ENCODE peak calls at places on chromosome 3, in eight cellular contexts. One of them, this sample, is unnamed.

GRCh38 chr3:51343918-51344687 is 41.0 kb upstream of the MANF start:
- DNase-seq in tibial artery: peak
- DNase-seq in GM23338: no peak
- DNase-seq in activated CD4-positive, alpha-beta T cell treated with anti-CD3 and anti-CD28 coated beads, Interleukin-2, amount 10 ng/mL, durations not matched to agents 7 days and 5 days: no peak
- DNase-seq in activated CD8-positive, alpha-beta memory T cell treated with anti-CD3 and anti-CD28 coated beads for 48 hours: no peak
- DNase-seq in COR-L47: no peak
- DNase-seq in progenitor cell of endocrine pancreas: no peak
- DNase-seq in right cardiac atrium: peak
- DNase-seq in this sample: no peak

GRCh38 chr3:32102289-32102688 is 4.1 kb upstream of the GPD1L start:
- DNase-seq in tibial artery: no peak
- DNase-seq in GM23338: no peak
- DNase-seq in activated CD4-positive, alpha-beta T cell treated with anti-CD3 and anti-CD28 coated beads, Interleukin-2, amount 10 ng/mL, durations not matched to agents 7 days and 5 days: no peak
- DNase-seq in activated CD8-positive, alpha-beta memory T cell treated with anti-CD3 and anti-CD28 coated beads for 48 hours: no peak
- DNase-seq in COR-L47: no peak
- DNase-seq in progenitor cell of endocrine pancreas: no peak
- DNase-seq in right cardiac atrium: no peak
- DNase-seq in this sample: no peak

GRCh38 chr3:19907523-19907922 is 26.5 kb downstream of the EFHB start:
- DNase-seq in tibial artery: no peak
- DNase-seq in GM23338: no peak
- DNase-seq in activated CD4-positive, alpha-beta T cell treated with anti-CD3 and anti-CD28 coated beads, Interleukin-2, amount 10 ng/mL, durations not matched to agents 7 days and 5 days: no peak
- DNase-seq in activated CD8-positive, alpha-beta memory T cell treated with anti-CD3 and anti-CD28 coated beads for 48 hours: no peak
- DNase-seq in COR-L47: no peak
- DNase-seq in progenitor cell of endocrine pancreas: no peak
- DNase-seq in right cardiac atrium: no peak
- DNase-seq in this sample: no peak

GRCh38 chr3:141412936-141413354 is 44.6 kb downstream of the ZBTB38 start:
- DNase-seq in tibial artery: peak
- DNase-seq in GM23338: no peak
- DNase-seq in activated CD4-positive, alpha-beta T cell treated with anti-CD3 and anti-CD28 coated beads, Interleukin-2, amount 10 ng/mL, durations not matched to agents 7 days and 5 days: no peak
- DNase-seq in activated CD8-positive, alpha-beta memory T cell treated with anti-CD3 and anti-CD28 coated beads for 48 hours: no peak
- DNase-seq in COR-L47: no peak
- DNase-seq in progenitor cell of endocrine pancreas: no peak
- DNase-seq in right cardiac atrium: peak
- DNase-seq in this sample: peak

GRCh38 chr3:116201032-116201690 is 244.1 kb downstream of the LSAMP start:
- DNase-seq in tibial artery: no peak
- DNase-seq in GM23338: no peak
- DNase-seq in activated CD4-positive, alpha-beta T cell treated with anti-CD3 and anti-CD28 coated beads, Interleukin-2, amount 10 ng/mL, durations not matched to agents 7 days and 5 days: no peak
- DNase-seq in activated CD8-positive, alpha-beta memory T cell treated with anti-CD3 and anti-CD28 coated beads for 48 hours: no peak
- DNase-seq in COR-L47: no peak
- DNase-seq in progenitor cell of endocrine pancreas: no peak
- DNase-seq in right cardiac atrium: no peak
- DNase-seq in this sample: no peak

GRCh38 chr3:4119119-4119518 is 184.1 kb upstream of the SETMAR start:
- DNase-seq in tibial artery: no peak
- DNase-seq in GM23338: no peak
- DNase-seq in activated CD4-positive, alpha-beta T cell treated with anti-CD3 and anti-CD28 coated beads, Interleukin-2, amount 10 ng/mL, durations not matched to agents 7 days and 5 days: no peak
- DNase-seq in activated CD8-positive, alpha-beta memory T cell treated with anti-CD3 and anti-CD28 coated beads for 48 hours: no peak
- DNase-seq in COR-L47: no peak
- DNase-seq in progenitor cell of endocrine pancreas: no peak
- DNase-seq in right cardiac atrium: no peak
- DNase-seq in this sample: no peak

GRCh38 chr3:187520027-187520945 is 149.9 kb downstream of the SST start:
- DNase-seq in tibial artery: peak
- DNase-seq in GM23338: no peak
- DNase-seq in activated CD4-positive, alpha-beta T cell treated with anti-CD3 and anti-CD28 coated beads, Interleukin-2, amount 10 ng/mL, durations not matched to agents 7 days and 5 days: no peak
- DNase-seq in activated CD8-positive, alpha-beta memory T cell treated with anti-CD3 and anti-CD28 coated beads for 48 hours: no peak
- DNase-seq in COR-L47: no peak
- DNase-seq in progenitor cell of endocrine pancreas: no peak
- DNase-seq in right cardiac atrium: peak
- DNase-seq in this sample: no peak

GRCh38 chr3:37271636-37272035 is 97.3 kb upstream of the LRRFIP2 start:
- DNase-seq in tibial artery: no peak
- DNase-seq in GM23338: peak
- DNase-seq in activated CD4-positive, alpha-beta T cell treated with anti-CD3 and anti-CD28 coated beads, Interleukin-2, amount 10 ng/mL, durations not matched to agents 7 days and 5 days: no peak
- DNase-seq in activated CD8-positive, alpha-beta memory T cell treated with anti-CD3 and anti-CD28 coated beads for 48 hours: no peak
- DNase-seq in COR-L47: no peak
- DNase-seq in progenitor cell of endocrine pancreas: no peak
- DNase-seq in right cardiac atrium: no peak
- DNase-seq in this sample: peak

GRCh38 chr3:41120461-41120860 is 78.8 kb upstream of the CTNNB1 start:
- DNase-seq in tibial artery: no peak
- DNase-seq in GM23338: peak
- DNase-seq in activated CD4-positive, alpha-beta T cell treated with anti-CD3 and anti-CD28 coated beads, Interleukin-2, amount 10 ng/mL, durations not matched to agents 7 days and 5 days: no peak
- DNase-seq in activated CD8-positive, alpha-beta memory T cell treated with anti-CD3 and anti-CD28 coated beads for 48 hours: no peak
- DNase-seq in COR-L47: no peak
- DNase-seq in progenitor cell of endocrine pancreas: no peak
- DNase-seq in right cardiac atrium: no peak
- DNase-seq in this sample: no peak

GRCh38 chr3:168327836-168328235 is 232.1 kb upstream of the GOLIM4 start:
- DNase-seq in tibial artery: no peak
- DNase-seq in GM23338: no peak
- DNase-seq in activated CD4-positive, alpha-beta T cell treated with anti-CD3 and anti-CD28 coated beads, Interleukin-2, amount 10 ng/mL, durations not matched to agents 7 days and 5 days: no peak
- DNase-seq in activated CD8-positive, alpha-beta memory T cell treated with anti-CD3 and anti-CD28 coated beads for 48 hours: no peak
- DNase-seq in COR-L47: no peak
- DNase-seq in progenitor cell of endocrine pancreas: no peak
- DNase-seq in right cardiac atrium: no peak
- DNase-seq in this sample: no peak

GRCh38 chr3:39404943-39405686 is 1.4 kb upstream of the RPSA start:
- DNase-seq in tibial artery: no peak
- DNase-seq in GM23338: peak
- DNase-seq in activated CD4-positive, alpha-beta T cell treated with anti-CD3 and anti-CD28 coated beads, Interleukin-2, amount 10 ng/mL, durations not matched to agents 7 days and 5 days: no peak
- DNase-seq in activated CD8-positive, alpha-beta memory T cell treated with anti-CD3 and anti-CD28 coated beads for 48 hours: no peak
- DNase-seq in COR-L47: no peak
- DNase-seq in progenitor cell of endocrine pancreas: no peak
- DNase-seq in right cardiac atrium: no peak
- DNase-seq in this sample: peak

GRCh38 chr3:171846594-171846993 is 3.4 kb downstream of the TMEM212 start:
- DNase-seq in tibial artery: no peak
- DNase-seq in GM23338: no peak
- DNase-seq in activated CD4-positive, alpha-beta T cell treated with anti-CD3 and anti-CD28 coated beads, Interleukin-2, amount 10 ng/mL, durations not matched to agents 7 days and 5 days: peak
- DNase-seq in activated CD8-positive, alpha-beta memory T cell treated with anti-CD3 and anti-CD28 coated beads for 48 hours: no peak
- DNase-seq in COR-L47: no peak
- DNase-seq in progenitor cell of endocrine pancreas: no peak
- DNase-seq in right cardiac atrium: no peak
- DNase-seq in this sample: no peak

GRCh38 chr3:53254810-53255359 is 937 bp downstream of the TKT start:
- DNase-seq in tibial artery: peak
- DNase-seq in GM23338: peak
- DNase-seq in activated CD4-positive, alpha-beta T cell treated with anti-CD3 and anti-CD28 coated beads, Interleukin-2, amount 10 ng/mL, durations not matched to agents 7 days and 5 days: peak
- DNase-seq in activated CD8-positive, alpha-beta memory T cell treated with anti-CD3 and anti-CD28 coated beads for 48 hours: no peak
- DNase-seq in COR-L47: peak
- DNase-seq in progenitor cell of endocrine pancreas: peak
- DNase-seq in right cardiac atrium: peak
- DNase-seq in this sample: peak

GRCh38 chr3:64554086-64554920 is 133.5 kb downstream of the ADAMTS9 start:
- DNase-seq in tibial artery: no peak
- DNase-seq in GM23338: no peak
- DNase-seq in activated CD4-positive, alpha-beta T cell treated with anti-CD3 and anti-CD28 coated beads, Interleukin-2, amount 10 ng/mL, durations not matched to agents 7 days and 5 days: no peak
- DNase-seq in activated CD8-positive, alpha-beta memory T cell treated with anti-CD3 and anti-CD28 coated beads for 48 hours: no peak
- DNase-seq in COR-L47: no peak
- DNase-seq in progenitor cell of endocrine pancreas: no peak
- DNase-seq in right cardiac atrium: no peak
- DNase-seq in this sample: no peak

GRCh38 chr3:37346227-37347005 is 172.0 kb upstream of the LRRFIP2 start:
- DNase-seq in tibial artery: no peak
- DNase-seq in GM23338: no peak
- DNase-seq in activated CD4-positive, alpha-beta T cell treated with anti-CD3 and anti-CD28 coated beads, Interleukin-2, amount 10 ng/mL, durations not matched to agents 7 days and 5 days: no peak
- DNase-seq in activated CD8-positive, alpha-beta memory T cell treated with anti-CD3 and anti-CD28 coated beads for 48 hours: no peak
- DNase-seq in COR-L47: no peak
- DNase-seq in progenitor cell of endocrine pancreas: no peak
- DNase-seq in right cardiac atrium: no peak
- DNase-seq in this sample: no peak

GRCh38 chr3:46141807-46142206 is 66.3 kb downstream of the CCR1 start:
- DNase-seq in tibial artery: no peak
- DNase-seq in GM23338: no peak
- DNase-seq in activated CD4-positive, alpha-beta T cell treated with anti-CD3 and anti-CD28 coated beads, Interleukin-2, amount 10 ng/mL, durations not matched to agents 7 days and 5 days: no peak
- DNase-seq in activated CD8-positive, alpha-beta memory T cell treated with anti-CD3 and anti-CD28 coated beads for 48 hours: no peak
- DNase-seq in COR-L47: no peak
- DNase-seq in progenitor cell of endocrine pancreas: no peak
- DNase-seq in right cardiac atrium: no peak
- DNase-seq in this sample: no peak

GRCh38 chr3:51967384-51968174 is at the start of gene PCBP4:
- DNase-seq in tibial artery: peak
- DNase-seq in GM23338: peak
- DNase-seq in activated CD4-positive, alpha-beta T cell treated with anti-CD3 and anti-CD28 coated beads, Interleukin-2, amount 10 ng/mL, durations not matched to agents 7 days and 5 days: peak
- DNase-seq in activated CD8-positive, alpha-beta memory T cell treated with anti-CD3 and anti-CD28 coated beads for 48 hours: no peak
- DNase-seq in COR-L47: no peak
- DNase-seq in progenitor cell of endocrine pancreas: peak
- DNase-seq in right cardiac atrium: peak
- DNase-seq in this sample: peak

GRCh38 chr3:4721511-4721911 is 228.4 kb downstream of the ITPR1 start:
- DNase-seq in tibial artery: no peak
- DNase-seq in GM23338: no peak
- DNase-seq in activated CD4-positive, alpha-beta T cell treated with anti-CD3 and anti-CD28 coated beads, Interleukin-2, amount 10 ng/mL, durations not matched to agents 7 days and 5 days: no peak
- DNase-seq in activated CD8-positive, alpha-beta memory T cell treated with anti-CD3 and anti-CD28 coated beads for 48 hours: no peak
- DNase-seq in COR-L47: no peak
- DNase-seq in progenitor cell of endocrine pancreas: no peak
- DNase-seq in right cardiac atrium: no peak
- DNase-seq in this sample: no peak

GRCh38 chr3:149655826-149656599 is 1.8 kb downstream of the WWTR1 start:
- DNase-seq in tibial artery: no peak
- DNase-seq in GM23338: no peak
- DNase-seq in activated CD4-positive, alpha-beta T cell treated with anti-CD3 and anti-CD28 coated beads, Interleukin-2, amount 10 ng/mL, durations not matched to agents 7 days and 5 days: no peak
- DNase-seq in activated CD8-positive, alpha-beta memory T cell treated with anti-CD3 and anti-CD28 coated beads for 48 hours: no peak
- DNase-seq in COR-L47: no peak
- DNase-seq in progenitor cell of endocrine pancreas: no peak
- DNase-seq in right cardiac atrium: no peak
- DNase-seq in this sample: no peak

GRCh38 chr3:31235062-31235704 is 297.5 kb upstream of the STT3B start:
- DNase-seq in tibial artery: no peak
- DNase-seq in GM23338: no peak
- DNase-seq in activated CD4-positive, alpha-beta T cell treated with anti-CD3 and anti-CD28 coated beads, Interleukin-2, amount 10 ng/mL, durations not matched to agents 7 days and 5 days: no peak
- DNase-seq in activated CD8-positive, alpha-beta memory T cell treated with anti-CD3 and anti-CD28 coated beads for 48 hours: no peak
- DNase-seq in COR-L47: no peak
- DNase-seq in progenitor cell of endocrine pancreas: no peak
- DNase-seq in right cardiac atrium: no peak
- DNase-seq in this sample: no peak

GRCh38 chr3:140370686-140371085 is 307.2 kb upstream of the TRIM42 start:
- DNase-seq in tibial artery: no peak
- DNase-seq in GM23338: no peak
- DNase-seq in activated CD4-positive, alpha-beta T cell treated with anti-CD3 and anti-CD28 coated beads, Interleukin-2, amount 10 ng/mL, durations not matched to agents 7 days and 5 days: no peak
- DNase-seq in activated CD8-positive, alpha-beta memory T cell treated with anti-CD3 and anti-CD28 coated beads for 48 hours: no peak
- DNase-seq in COR-L47: no peak
- DNase-seq in progenitor cell of endocrine pancreas: no peak
- DNase-seq in right cardiac atrium: no peak
- DNase-seq in this sample: no peak

GRCh38 chr3:131602011-131602779 is 99.4 kb upstream of the MRPL3 start:
- DNase-seq in tibial artery: no peak
- DNase-seq in GM23338: no peak
- DNase-seq in activated CD4-positive, alpha-beta T cell treated with anti-CD3 and anti-CD28 coated beads, Interleukin-2, amount 10 ng/mL, durations not matched to agents 7 days and 5 days: no peak
- DNase-seq in activated CD8-positive, alpha-beta memory T cell treated with anti-CD3 and anti-CD28 coated beads for 48 hours: no peak
- DNase-seq in COR-L47: no peak
- DNase-seq in progenitor cell of endocrine pancreas: no peak
- DNase-seq in right cardiac atrium: no peak
- DNase-seq in this sample: peak

GRCh38 chr3:174202146-174202545 is 657.0 kb upstream of the NAALADL2 start:
- DNase-seq in tibial artery: no peak
- DNase-seq in GM23338: no peak
- DNase-seq in activated CD4-positive, alpha-beta T cell treated with anti-CD3 and anti-CD28 coated beads, Interleukin-2, amount 10 ng/mL, durations not matched to agents 7 days and 5 days: no peak
- DNase-seq in activated CD8-positive, alpha-beta memory T cell treated with anti-CD3 and anti-CD28 coated beads for 48 hours: no peak
- DNase-seq in COR-L47: peak
- DNase-seq in progenitor cell of endocrine pancreas: no peak
- DNase-seq in right cardiac atrium: no peak
- DNase-seq in this sample: no peak

GRCh38 chr3:129827765-129828164 is 65.7 kb downstream of the TMCC1 start:
- DNase-seq in tibial artery: no peak
- DNase-seq in GM23338: peak
- DNase-seq in activated CD4-positive, alpha-beta T cell treated with anti-CD3 and anti-CD28 coated beads, Interleukin-2, amount 10 ng/mL, durations not matched to agents 7 days and 5 days: peak
- DNase-seq in activated CD8-positive, alpha-beta memory T cell treated with anti-CD3 and anti-CD28 coated beads for 48 hours: no peak
- DNase-seq in COR-L47: no peak
- DNase-seq in progenitor cell of endocrine pancreas: no peak
- DNase-seq in right cardiac atrium: no peak
- DNase-seq in this sample: no peak

GRCh38 chr3:12903881-12904280 is 62.5 kb upstream of the RPL32 start:
- DNase-seq in tibial artery: no peak
- DNase-seq in GM23338: no peak
- DNase-seq in activated CD4-positive, alpha-beta T cell treated with anti-CD3 and anti-CD28 coated beads, Interleukin-2, amount 10 ng/mL, durations not matched to agents 7 days and 5 days: no peak
- DNase-seq in activated CD8-positive, alpha-beta memory T cell treated with anti-CD3 and anti-CD28 coated beads for 48 hours: no peak
- DNase-seq in COR-L47: no peak
- DNase-seq in progenitor cell of endocrine pancreas: no peak
- DNase-seq in right cardiac atrium: peak
- DNase-seq in this sample: no peak

GRCh38 chr3:45011756-45012441 is 14.2 kb upstream of the CLEC3B start:
- DNase-seq in tibial artery: peak
- DNase-seq in GM23338: no peak
- DNase-seq in activated CD4-positive, alpha-beta T cell treated with anti-CD3 and anti-CD28 coated beads, Interleukin-2, amount 10 ng/mL, durations not matched to agents 7 days and 5 days: no peak
- DNase-seq in activated CD8-positive, alpha-beta memory T cell treated with anti-CD3 and anti-CD28 coated beads for 48 hours: no peak
- DNase-seq in COR-L47: no peak
- DNase-seq in progenitor cell of endocrine pancreas: no peak
- DNase-seq in right cardiac atrium: peak
- DNase-seq in this sample: no peak

GRCh38 chr3:16441306-16441898 is 72.1 kb downstream of the RFTN1 start:
- DNase-seq in tibial artery: no peak
- DNase-seq in GM23338: no peak
- DNase-seq in activated CD4-positive, alpha-beta T cell treated with anti-CD3 and anti-CD28 coated beads, Interleukin-2, amount 10 ng/mL, durations not matched to agents 7 days and 5 days: no peak
- DNase-seq in activated CD8-positive, alpha-beta memory T cell treated with anti-CD3 and anti-CD28 coated beads for 48 hours: no peak
- DNase-seq in COR-L47: peak
- DNase-seq in progenitor cell of endocrine pancreas: no peak
- DNase-seq in right cardiac atrium: no peak
- DNase-seq in this sample: no peak

GRCh38 chr3:45890405-45890804 is 4.1 kb downstream of the CCR9 start:
- DNase-seq in tibial artery: no peak
- DNase-seq in GM23338: no peak
- DNase-seq in activated CD4-positive, alpha-beta T cell treated with anti-CD3 and anti-CD28 coated beads, Interleukin-2, amount 10 ng/mL, durations not matched to agents 7 days and 5 days: no peak
- DNase-seq in activated CD8-positive, alpha-beta memory T cell treated with anti-CD3 and anti-CD28 coated beads for 48 hours: no peak
- DNase-seq in COR-L47: no peak
- DNase-seq in progenitor cell of endocrine pancreas: no peak
- DNase-seq in right cardiac atrium: no peak
- DNase-seq in this sample: no peak

GRCh38 chr3:71713041-71713440 is 12.2 kb downstream of the EIF4E3 start:
- DNase-seq in tibial artery: no peak
- DNase-seq in GM23338: no peak
- DNase-seq in activated CD4-positive, alpha-beta T cell treated with anti-CD3 and anti-CD28 coated beads, Interleukin-2, amount 10 ng/mL, durations not matched to agents 7 days and 5 days: no peak
- DNase-seq in activated CD8-positive, alpha-beta memory T cell treated with anti-CD3 and anti-CD28 coated beads for 48 hours: no peak
- DNase-seq in COR-L47: peak
- DNase-seq in progenitor cell of endocrine pancreas: no peak
- DNase-seq in right cardiac atrium: no peak
- DNase-seq in this sample: no peak

GRCh38 chr3:73100734-73101550 is 39.5 kb downstream of the EBLN2 start:
- DNase-seq in tibial artery: peak
- DNase-seq in GM23338: peak
- DNase-seq in activated CD4-positive, alpha-beta T cell treated with anti-CD3 and anti-CD28 coated beads, Interleukin-2, amount 10 ng/mL, durations not matched to agents 7 days and 5 days: peak
- DNase-seq in activated CD8-positive, alpha-beta memory T cell treated with anti-CD3 and anti-CD28 coated beads for 48 hours: peak
- DNase-seq in COR-L47: peak
- DNase-seq in progenitor cell of endocrine pancreas: peak
- DNase-seq in right cardiac atrium: peak
- DNase-seq in this sample: peak

GRCh38 chr3:194985031-194985578 is 285.9 kb downstream of the XXYLT1 start:
- DNase-seq in tibial artery: peak
- DNase-seq in GM23338: peak
- DNase-seq in activated CD4-positive, alpha-beta T cell treated with anti-CD3 and anti-CD28 coated beads, Interleukin-2, amount 10 ng/mL, durations not matched to agents 7 days and 5 days: no peak
- DNase-seq in activated CD8-positive, alpha-beta memory T cell treated with anti-CD3 and anti-CD28 coated beads for 48 hours: no peak
- DNase-seq in COR-L47: no peak
- DNase-seq in progenitor cell of endocrine pancreas: no peak
- DNase-seq in right cardiac atrium: peak
- DNase-seq in this sample: peak

GRCh38 chr3:195039180-195039843 is 231.6 kb downstream of the XXYLT1 start:
- DNase-seq in tibial artery: no peak
- DNase-seq in GM23338: no peak
- DNase-seq in activated CD4-positive, alpha-beta T cell treated with anti-CD3 and anti-CD28 coated beads, Interleukin-2, amount 10 ng/mL, durations not matched to agents 7 days and 5 days: no peak
- DNase-seq in activated CD8-positive, alpha-beta memory T cell treated with anti-CD3 and anti-CD28 coated beads for 48 hours: no peak
- DNase-seq in COR-L47: no peak
- DNase-seq in progenitor cell of endocrine pancreas: no peak
- DNase-seq in right cardiac atrium: no peak
- DNase-seq in this sample: no peak

GRCh38 chr3:177281292-177281942 is 84.1 kb upstream of the TBL1XR1 start:
- DNase-seq in tibial artery: no peak
- DNase-seq in GM23338: no peak
- DNase-seq in activated CD4-positive, alpha-beta T cell treated with anti-CD3 and anti-CD28 coated beads, Interleukin-2, amount 10 ng/mL, durations not matched to agents 7 days and 5 days: peak
- DNase-seq in activated CD8-positive, alpha-beta memory T cell treated with anti-CD3 and anti-CD28 coated beads for 48 hours: no peak
- DNase-seq in COR-L47: no peak
- DNase-seq in progenitor cell of endocrine pancreas: no peak
- DNase-seq in right cardiac atrium: no peak
- DNase-seq in this sample: peak